ENCODE peak calls at places on chromosomes 5 and 9, in ten cellular contexts. X, O, L, N, T, S, Y, M, G and E are unnamed samples.

GRCh38 chr5:36209664-36210063 is 32.1 kb downstream of the NADK2 start:
- DNase-seq in X (no peak), O (no peak), L (peak; percentile 20), N (no peak), T (no peak), S (no peak), Y (no peak), M (no peak), G (peak; percentile 30), E (no peak)

GRCh38 chr5:78562001-78562400 is 86.6 kb downstream of the LHFPL2 start:
- DNase-seq in X (no peak), O (no peak), L (no peak), N (no peak), T (no peak), S (no peak), Y (no peak), M (peak; percentile 10), G (no peak), E (no peak)

GRCh38 chr5:16050414-16050813 is 129.2 kb downstream of the MARCHF11 start:
- DNase-seq in X (no peak), O (no peak), L (no peak), N (no peak), T (no peak), S (no peak), Y (no peak), M (no peak), G (no peak), E (no peak)

GRCh38 chr5:135236187-135236835 is 162.7 kb downstream of the MACROH2A1 start:
- DNase-seq in X (no peak), O (no peak), L (no peak), N (peak; percentile 32), T (peak; percentile 37), S (no peak), Y (no peak), M (no peak), G (no peak), E (peak; percentile 40)

GRCh38 chr5:54384356-54384933 is 71.1 kb upstream of the HSPB3 start:
- DNase-seq in X (no peak), O (no peak), L (peak; percentile 40), N (no peak), T (no peak), S (no peak), Y (no peak), M (no peak), G (no peak), E (no peak)

GRCh38 chr9:117714282-117714681 is 10.1 kb downstream of the TLR4 start:
- DNase-seq in X (no peak), O (no peak), L (no peak), N (no peak), T (no peak), S (no peak), Y (no peak), M (peak; percentile 58), G (no peak), E (no peak)

GRCh38 chr5:181107699-181108098 is 23.3 kb downstream of the OR2V1 start:
- DNase-seq in X (no peak), O (no peak), L (no peak), N (no peak), T (no peak), S (no peak), Y (no peak), M (no peak), G (no peak), E (no peak)

GRCh38 chr5:131773805-131774204 is 23.0 kb downstream of the FNIP1 start:
- DNase-seq in X (no peak), O (no peak), L (no peak), N (no peak), T (no peak), S (no peak), Y (no peak), M (no peak), G (no peak), E (no peak)

GRCh38 chr9:87890866-87891265 is 8.2 kb downstream of the SPATA31E1 start:
- DNase-seq in X (no peak), O (no peak), L (no peak), N (no peak), T (no peak), S (no peak), Y (no peak), M (peak; percentile 29), G (no peak), E (no peak)

GRCh38 chr9:121725008-121725795 is 73.8 kb downstream of the DAB2IP start:
- DNase-seq in X (no peak), O (no peak), L (peak; percentile 79), N (peak; percentile 84), T (peak; percentile 99), S (no peak), Y (no peak), M (no peak), G (peak; percentile 95), E (no peak)

GRCh38 chr5:113017891-113018635 is 41.5 kb downstream of the DCP2 start:
- DNase-seq in X (no peak), O (no peak), L (peak; percentile 77), N (no peak), T (no peak), S (no peak), Y (no peak), M (no peak), G (peak; percentile 84), E (no peak)

GRCh38 chr5:135069016-135069770 is 35.2 kb upstream of the PITX1 start:
- DNase-seq in X (no peak), O (no peak), L (no peak), N (peak; percentile 36), T (peak; percentile 29), S (no peak), Y (no peak), M (no peak), G (no peak), E (no peak)

GRCh38 chr9:7691909-7692308 is 107.7 kb downstream of the DMAC1 start:
- DNase-seq in X (no peak), O (no peak), L (no peak), N (no peak), T (no peak), S (no peak), Y (no peak), M (no peak), G (no peak), E (no peak)

GRCh38 chr5:131991593-131992324 is 19.7 kb downstream of the ACSL6 start:
- DNase-seq in X (no peak), O (no peak), L (no peak), N (peak; percentile 38), T (no peak), S (no peak), Y (no peak), M (no peak), G (no peak), E (no peak)

GRCh38 chr5:78813906-78814518 is 165.4 kb upstream of the LHFPL2 start:
- DNase-seq in X (no peak), O (no peak), L (no peak), N (no peak), T (no peak), S (no peak), Y (no peak), M (no peak), G (no peak), E (no peak)

GRCh38 chr9:72871685-72872084 is 81.2 kb downstream of the ALDH1A1 start:
- DNase-seq in X (peak; percentile 10), O (no peak), L (peak; percentile 41), N (no peak), T (no peak), S (no peak), Y (no peak), M (no peak), G (no peak), E (no peak)

DNA sequence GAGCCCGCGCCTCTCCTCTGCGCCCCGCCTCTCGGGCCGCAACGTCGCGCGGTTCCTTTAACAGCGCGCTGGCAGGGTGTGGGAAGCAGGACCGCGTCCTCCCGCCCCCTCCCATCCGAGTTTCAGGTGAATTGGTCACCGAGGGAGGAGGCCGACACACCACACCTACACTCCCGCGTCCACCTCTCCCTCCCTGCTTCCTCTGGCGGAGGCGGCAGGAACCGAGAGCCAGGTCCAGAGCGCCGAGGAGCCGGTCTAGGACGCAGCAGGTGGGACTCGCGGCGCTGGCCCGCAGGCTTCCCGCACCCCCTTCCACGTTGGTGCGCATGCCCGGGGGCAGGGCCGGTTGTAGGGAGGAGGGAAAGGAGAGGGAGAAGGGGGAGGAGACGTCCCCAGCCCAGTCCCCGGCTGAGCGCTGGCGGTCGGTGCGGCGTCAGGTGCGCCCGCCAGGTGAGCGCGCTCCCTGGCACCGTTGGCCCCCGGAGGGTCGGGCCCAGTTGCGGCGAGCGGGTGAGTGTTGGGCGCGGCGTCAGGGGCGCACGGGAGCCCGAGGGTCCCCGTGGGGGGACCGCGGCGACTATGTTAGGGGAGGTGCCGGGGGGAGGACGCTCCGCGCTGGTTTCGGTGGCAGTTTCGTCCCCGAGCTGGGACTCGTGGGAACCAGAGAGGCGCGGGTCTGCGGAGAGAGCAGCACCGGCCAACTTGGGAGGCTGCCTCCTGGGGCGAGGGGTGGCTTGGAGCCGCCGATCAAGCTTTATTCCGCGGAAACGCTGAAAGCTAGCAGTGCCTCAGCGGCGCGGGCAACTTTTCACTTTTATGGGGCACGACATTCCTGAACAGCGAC is at the start of gene OCLN:
- DNase-seq in X (peak; percentile 68), O (peak; percentile 69), L (no peak), N (peak; percentile 92), T (no peak), S (peak; percentile 37), Y (peak; percentile 10), M (peak; percentile 94), G (no peak), E (peak; percentile 84)
- TF ChIP-seq CTCF in X (no peak), O (no peak), L (no peak), N (no peak), T (no peak), S (no peak), Y (no peak), M (no peak), G (no peak), E (no peak)

GRCh38 chr5:159928122-159928960 is 12.1 kb downstream of the ADRA1B start:
- DNase-seq in X (no peak), O (no peak), L (peak; percentile 76), N (peak; percentile 68), T (no peak), S (no peak), Y (no peak), M (no peak), G (peak; percentile 79), E (no peak)
- TF ChIP-seq CTCF in X (no peak), O (no peak), L (no peak), N (no peak), T (no peak), S (no peak), Y (no peak), M (no peak), G (no peak), E (no peak)

GRCh38 chr5:10521466-10522223 is 42.2 kb upstream of the ANKRD33B start:
- DNase-seq in X (no peak), O (no peak), L (no peak), N (no peak), T (no peak), S (peak; percentile 18), Y (no peak), M (peak; percentile 53), G (no peak), E (no peak)
- TF ChIP-seq CTCF in X (peak; percentile 28), O (peak; percentile 54), L (peak; percentile 50), N (no peak), T (no peak), S (peak; percentile 55), Y (peak; percentile 38), M (peak; percentile 63), G (peak; percentile 68), E (peak; percentile 36)

DNA sequence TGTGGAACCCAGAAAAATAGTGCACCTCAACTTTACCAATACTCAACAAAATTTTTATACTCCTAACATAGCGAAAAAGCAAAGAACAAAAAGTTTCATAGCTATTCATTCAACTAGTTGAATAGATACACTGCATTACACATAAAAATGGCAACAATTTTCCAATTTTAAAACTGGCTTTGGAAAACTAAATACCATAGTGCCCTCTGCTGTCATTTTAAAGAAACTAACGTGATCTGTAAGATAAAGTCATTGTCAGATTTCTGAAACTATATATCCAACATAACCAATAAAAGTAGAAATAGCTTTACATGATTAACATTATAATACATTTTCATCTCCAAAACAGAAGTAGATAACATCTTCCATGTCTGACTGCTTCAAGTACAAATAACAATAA is 31.6 kb downstream of the DTWD2 start:
- DNase-seq in X (peak; percentile 16), O (no peak), L (peak; percentile 51), N (no peak), T (no peak), S (no peak), Y (no peak), M (no peak), G (no peak), E (no peak)
- TF ChIP-seq CTCF in X (peak; percentile 52), O (peak; percentile 33), L (peak; percentile 50), N (peak; percentile 42), T (no peak), S (peak; percentile 68), Y (peak; percentile 58), M (peak; percentile 70), G (no peak), E (peak; percentile 64)